ENCODE peak calls at places on chromosome 15, in six cellular contexts. U is neuronal stem cell, X is H9, V is IMR-90, K is H1, T is mesenchymal stem cell. I is an unnamed sample.

GRCh38 chr15:50862553-50862952 is 45.9 kb upstream of the AP4E1 start:
- DNase-seq in U (no peak), X (no peak), V (no peak), K (no peak), T (no peak), I (no peak)

GRCh38 chr15:60573936-60574335 is 95.0 kb upstream of the ICE2 start:
- DNase-seq in U (no peak), X (no peak), V (no peak), K (no peak), T (no peak), I (no peak)

GRCh38 chr15:40743921-40744809 is 10.9 kb downstream of the RMDN3 start:
- DNase-seq in U (no peak), X (no peak), V (peak; percentile 82), K (no peak), T (peak; percentile 87), I (peak; percentile 41)

GRCh38 chr15:60539881-60540613 is 61.1 kb upstream of the ICE2 start:
- DNase-seq in U (no peak), X (no peak), V (no peak), K (no peak), T (no peak), I (no peak)

GRCh38 chr15:43187544-43188155 is 2.4 kb downstream of the CCNDBP1 start:
- DNase-seq in U (no peak), X (no peak), V (peak; percentile 80), K (no peak), T (peak; percentile 67), I (peak; percentile 61)

GRCh38 chr15:33044598-33044997 is 149.9 kb downstream of the FMN1 start:
- DNase-seq in U (no peak), X (no peak), V (no peak), K (no peak), T (no peak), I (no peak)

GRCh38 chr15:99932676-99933402 is 199.6 kb upstream of the LYSMD4 start:
- DNase-seq in U (no peak), X (no peak), V (no peak), K (no peak), T (no peak), I (no peak)

GRCh38 chr15:89647191-89647851 is 7.9 kb downstream of the KIF7 start:
- DNase-seq in U (peak; percentile 64), X (peak; percentile 89), V (peak; percentile 38), K (peak; percentile 39), T (peak; percentile 59), I (peak; percentile 75)

GRCh38 chr15:71725215-71725955 is 85.0 kb upstream of the NR2E3 start:
- DNase-seq in U (no peak), X (no peak), V (peak; percentile 80), K (no peak), T (peak; percentile 12), I (no peak)

GRCh38 chr15:76904461-76905012 is 603 bp downstream of the SCAPER start:
- DNase-seq in U (peak; percentile 38), X (peak; percentile 60), V (peak; percentile 16), K (no peak), T (peak; percentile 46), I (peak; percentile 73)

GRCh38 chr15:37981781-37982180 is 47.3 kb downstream of the TMCO5A start:
- DNase-seq in U (no peak), X (no peak), V (peak; percentile 55), K (no peak), T (peak; percentile 56), I (peak; percentile 41)

DNA sequence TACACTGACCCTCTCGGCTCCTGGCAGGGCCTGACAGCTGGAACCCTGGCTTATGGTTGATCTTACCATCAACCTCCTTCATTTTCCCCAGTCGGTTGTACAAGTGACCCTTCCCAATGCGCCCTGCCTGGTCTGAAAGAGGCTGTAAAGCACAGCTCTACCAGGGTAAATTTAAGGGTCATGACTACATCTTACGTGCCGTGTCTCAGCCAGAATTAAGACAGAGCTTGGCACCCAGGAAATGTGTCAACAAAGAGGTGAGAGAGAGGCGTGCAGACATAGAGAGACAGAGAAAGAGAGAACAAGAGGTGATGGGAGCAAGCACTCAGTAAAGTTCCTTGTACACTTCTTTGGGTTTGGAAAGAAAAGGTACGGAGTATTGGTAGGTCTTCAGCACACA is 28.8 kb downstream of the HOMER2 start:
- DNase-seq in U (no peak), X (no peak), V (no peak), K (no peak), T (no peak), I (no peak)
- H3K23ac ChIP-seq in U (no peak overlapping the region), X (no peak overlapping the region), V (no peak overlapping the region), K (no peak overlapping the region), T (no peak overlapping the region), I (peak overlapping the region; percentile 87)

GRCh38 chr15:64285871-64286270 is 70.1 kb downstream of the CSNK1G1 start:
- DNase-seq in U (peak; percentile 11), X (no peak), V (no peak), K (no peak), T (no peak), I (peak; percentile 30)
- H3K23ac ChIP-seq in U (no peak overlapping the region), X (no peak overlapping the region), V (no peak overlapping the region), K (no peak overlapping the region), T (no peak overlapping the region), I (no peak overlapping the region)

GRCh38 chr15:51883436-51883835 is 54.0 kb downstream of the TMOD3 start:
- DNase-seq in U (no peak), X (no peak), V (peak; percentile 75), K (no peak), T (peak; percentile 42), I (no peak)
- H3K23ac ChIP-seq in U (no peak overlapping the region), X (no peak overlapping the region), V (no peak overlapping the region), K (no peak overlapping the region), T (no peak overlapping the region), I (no peak overlapping the region)

GRCh38 chr15:101578443-101578894 is 73.7 kb downstream of the TM2D3 start:
- DNase-seq in U (no peak), X (peak; percentile 78), V (no peak), K (no peak), T (peak; percentile 21), I (peak; percentile 50)
- H3K23ac ChIP-seq in U (no peak overlapping the region), X (no peak overlapping the region), V (no peak overlapping the region), K (no peak overlapping the region), T (no peak overlapping the region), I (no peak overlapping the region)

GRCh38 chr15:80445300-80446041 is 41.3 kb downstream of the ARNT2 start:
- DNase-seq in U (no peak), X (no peak), V (no peak), K (no peak), T (no peak), I (no peak)
- H3K23ac ChIP-seq in U (peak overlapping the region; percentile 45), X (no peak overlapping the region), V (peak overlapping the region; percentile 28), K (no peak overlapping the region), T (no peak overlapping the region), I (no peak overlapping the region)

GRCh38 chr15:81596159-81596865 is 222.3 kb upstream of the TMC3 start:
- DNase-seq in U (no peak), X (no peak), V (no peak), K (no peak), T (no peak), I (no peak)

GRCh38 chr15:81595752-81596151 is 221.7 kb upstream of the TMC3 start:
- DNase-seq in U (no peak), X (no peak), V (no peak), K (no peak), T (no peak), I (no peak)
- H3K23ac ChIP-seq in U (no peak overlapping the region), X (no peak overlapping the region), V (no peak overlapping the region), K (no peak overlapping the region), T (no peak overlapping the region), I (no peak overlapping the region)

GRCh38 chr15:68054658-68055223 is 626 bp downstream of the PIAS1 start:
- DNase-seq in U (peak; percentile 76), X (peak; percentile 71), V (peak; percentile 21), K (peak; percentile 15), T (peak; percentile 73), I (peak; percentile 86)
- H3K23ac ChIP-seq in U (no peak overlapping the region), X (no peak overlapping the region), V (peak overlapping the region; percentile 52), K (no peak overlapping the region), T (no peak overlapping the region), I (no peak overlapping the region)

DNA sequence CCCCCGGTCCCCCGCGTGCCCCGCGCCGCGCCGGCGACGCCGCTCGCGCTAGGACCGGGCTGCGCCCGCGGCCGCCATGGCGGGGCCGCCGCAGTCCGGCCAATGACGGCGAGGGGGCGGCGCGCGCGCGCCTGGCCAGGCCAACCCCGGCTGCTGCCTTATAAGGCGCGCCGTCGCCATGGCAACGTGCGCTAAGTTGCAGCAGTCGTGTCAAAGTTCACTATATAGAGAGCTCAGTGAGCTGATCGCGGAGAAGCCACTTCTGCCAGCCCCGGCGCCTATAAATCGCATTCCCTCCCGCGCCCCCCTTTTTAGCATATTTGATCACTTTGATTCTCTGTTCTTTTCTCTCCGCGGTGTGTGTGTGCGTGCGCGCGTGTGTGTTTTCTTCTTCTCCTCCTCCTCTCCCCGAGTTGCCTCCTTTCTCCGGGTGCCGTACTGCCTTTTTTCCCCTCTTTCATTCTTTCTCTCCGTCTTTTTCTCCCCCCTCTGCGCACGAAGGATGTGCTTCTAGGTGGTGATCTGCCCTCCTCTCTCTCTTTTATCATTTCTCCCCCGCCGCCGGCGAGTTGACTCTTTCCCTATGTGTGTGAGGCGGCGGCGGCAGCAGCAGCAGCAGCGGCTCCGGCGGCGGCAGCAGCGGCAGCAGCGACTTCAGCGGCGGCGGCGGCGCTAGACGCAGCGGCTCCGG is at the start of gene NR2F2:
- DNase-seq in U (peak; percentile 98), X (peak; percentile 93), V (peak; percentile 99), K (peak; percentile 85), T (peak; percentile 99), I (peak; percentile 98)
- H3K23ac ChIP-seq in U (no peak within 1 kb of the TSS), X (no peak within 1 kb of the TSS), V (peak within 1 kb of the TSS; percentile 87), K (no peak within 1 kb of the TSS), T (peak within 1 kb of the TSS; percentile 23), I (no peak within 1 kb of the TSS)

GRCh38 chr15:57948554-57949289 is 116.8 kb downstream of the ALDH1A2 start:
- DNase-seq in U (no peak), X (no peak), V (no peak), K (no peak), T (no peak), I (no peak)

GRCh38 chr15:57947781-57948180 is 117.7 kb downstream of the ALDH1A2 start:
- DNase-seq in U (no peak), X (peak; percentile 41), V (no peak), K (no peak), T (no peak), I (peak; percentile 33)

GRCh38 chr15:57947282-57947681 is 118.2 kb downstream of the ALDH1A2 start:
- DNase-seq in U (no peak), X (no peak), V (no peak), K (no peak), T (no peak), I (no peak)

GRCh38 chr15:57943766-57944165 is 121.7 kb downstream of the ALDH1A2 start:
- DNase-seq in U (no peak), X (no peak), V (no peak), K (no peak), T (no peak), I (no peak)

DNA sequence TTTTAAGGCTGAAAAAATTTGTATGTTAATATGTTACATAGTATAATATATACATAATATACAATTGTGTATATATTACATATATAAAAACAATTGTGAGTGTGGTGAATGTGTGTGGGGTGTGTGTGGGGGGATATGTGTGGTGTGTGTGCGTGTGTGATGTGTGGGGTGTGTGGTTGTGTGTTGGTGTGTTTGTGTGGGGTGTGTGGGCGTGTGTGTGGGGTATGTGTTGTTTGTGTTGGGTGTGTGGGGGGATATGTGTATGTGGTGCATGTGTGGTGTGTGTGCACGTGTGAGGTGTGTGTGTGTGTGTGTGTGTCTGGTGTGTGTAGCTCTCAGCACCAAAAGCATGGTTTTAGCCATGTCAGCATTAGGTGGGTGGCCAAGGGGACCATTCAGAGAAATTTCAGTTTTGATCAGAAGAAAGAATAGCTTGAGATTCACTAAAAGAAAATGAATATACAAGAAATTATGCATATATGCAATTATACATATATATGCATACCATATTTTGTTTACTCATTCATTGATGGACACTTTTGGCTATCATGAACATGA is 118.9 kb downstream of the ALDH1A2 start:
- DNase-seq in U (no peak), X (no peak), V (no peak), K (no peak), T (no peak), I (no peak)
- H3K23ac ChIP-seq in U (no peak overlapping the region), X (no peak overlapping the region), V (no peak overlapping the region), K (no peak overlapping the region), T (no peak overlapping the region), I (no peak overlapping the region)

I was measured in mesendoderm.